ENCODE peak calls at places on chromosomes 1 and 21, in nine cellular contexts. One of them, this sample, is unnamed.

GRCh38 chr1:100943533-100943932 is 47.6 kb downstream of the SLC30A7 start:
- DNase-seq in stimulated activated CD4-positive, alpha-beta T cell treated with anti-CD3 and anti-CD28 coated beads, Interleukin-15, amount 100 ng/mL, for 1 hour: no peak
- DNase-seq in fibroblast of gingiva: no peak
- DNase-seq in stimulated activated CD8-positive, alpha-beta memory T cell treated with anti-CD3 and anti-CD28 coated beads, Interleukin-4, amount 100 ng/mL, for 24 hours: no peak
- DNase-seq in NCI-H460: no peak
- DNase-seq in non-pigmented ciliary epithelial cell: no peak
- DNase-seq in activated CD8-positive, alpha-beta T cell treated with anti-CD3 and anti-CD28 coated beads for 36 hours: no peak
- DNase-seq in T47D: no peak
- DNase-seq in AG09309: no peak
- DNase-seq in this sample: no peak

GRCh38 chr1:17212487-17213121 is 7.7 kb downstream of the PADI1 start:
- DNase-seq in stimulated activated CD4-positive, alpha-beta T cell treated with anti-CD3 and anti-CD28 coated beads, Interleukin-15, amount 100 ng/mL, for 1 hour: peak; percentile 32
- DNase-seq in fibroblast of gingiva: peak; percentile 61
- DNase-seq in stimulated activated CD8-positive, alpha-beta memory T cell treated with anti-CD3 and anti-CD28 coated beads, Interleukin-4, amount 100 ng/mL, for 24 hours: peak; percentile 65
- DNase-seq in NCI-H460: no peak
- DNase-seq in non-pigmented ciliary epithelial cell: no peak
- DNase-seq in activated CD8-positive, alpha-beta T cell treated with anti-CD3 and anti-CD28 coated beads for 36 hours: peak; percentile 89
- DNase-seq in T47D: peak; percentile 29
- DNase-seq in AG09309: peak; percentile 43
- DNase-seq in this sample: no peak

GRCh38 chr21:26717146-26717739 is 128.0 kb downstream of the ADAMTS1 start:
- DNase-seq in stimulated activated CD4-positive, alpha-beta T cell treated with anti-CD3 and anti-CD28 coated beads, Interleukin-15, amount 100 ng/mL, for 1 hour: no peak
- DNase-seq in fibroblast of gingiva: peak; percentile 6
- DNase-seq in stimulated activated CD8-positive, alpha-beta memory T cell treated with anti-CD3 and anti-CD28 coated beads, Interleukin-4, amount 100 ng/mL, for 24 hours: no peak
- DNase-seq in NCI-H460: peak; percentile 8
- DNase-seq in non-pigmented ciliary epithelial cell: no peak
- DNase-seq in activated CD8-positive, alpha-beta T cell treated with anti-CD3 and anti-CD28 coated beads for 36 hours: no peak
- DNase-seq in T47D: peak; percentile 35
- DNase-seq in AG09309: no peak
- DNase-seq in this sample: peak; percentile 63

GRCh38 chr1:85133565-85134159 is 67.2 kb downstream of the SYDE2 start:
- DNase-seq in stimulated activated CD4-positive, alpha-beta T cell treated with anti-CD3 and anti-CD28 coated beads, Interleukin-15, amount 100 ng/mL, for 1 hour: no peak
- DNase-seq in fibroblast of gingiva: no peak
- DNase-seq in stimulated activated CD8-positive, alpha-beta memory T cell treated with anti-CD3 and anti-CD28 coated beads, Interleukin-4, amount 100 ng/mL, for 24 hours: no peak
- DNase-seq in NCI-H460: no peak
- DNase-seq in non-pigmented ciliary epithelial cell: no peak
- DNase-seq in activated CD8-positive, alpha-beta T cell treated with anti-CD3 and anti-CD28 coated beads for 36 hours: no peak
- DNase-seq in T47D: no peak
- DNase-seq in AG09309: no peak
- DNase-seq in this sample: no peak

GRCh38 chr1:155285063-155285462 is 7.8 kb downstream of the HCN3 start:
- DNase-seq in stimulated activated CD4-positive, alpha-beta T cell treated with anti-CD3 and anti-CD28 coated beads, Interleukin-15, amount 100 ng/mL, for 1 hour: no peak
- DNase-seq in fibroblast of gingiva: no peak
- DNase-seq in stimulated activated CD8-positive, alpha-beta memory T cell treated with anti-CD3 and anti-CD28 coated beads, Interleukin-4, amount 100 ng/mL, for 24 hours: no peak
- DNase-seq in NCI-H460: no peak
- DNase-seq in non-pigmented ciliary epithelial cell: no peak
- DNase-seq in activated CD8-positive, alpha-beta T cell treated with anti-CD3 and anti-CD28 coated beads for 36 hours: no peak
- DNase-seq in T47D: no peak
- DNase-seq in AG09309: no peak
- DNase-seq in this sample: no peak

GRCh38 chr1:6358757-6359567 is 34.6 kb downstream of the ACOT7 start:
- DNase-seq in stimulated activated CD4-positive, alpha-beta T cell treated with anti-CD3 and anti-CD28 coated beads, Interleukin-15, amount 100 ng/mL, for 1 hour: no peak
- DNase-seq in fibroblast of gingiva: peak; percentile 64
- DNase-seq in stimulated activated CD8-positive, alpha-beta memory T cell treated with anti-CD3 and anti-CD28 coated beads, Interleukin-4, amount 100 ng/mL, for 24 hours: no peak
- DNase-seq in NCI-H460: no peak
- DNase-seq in non-pigmented ciliary epithelial cell: no peak
- DNase-seq in activated CD8-positive, alpha-beta T cell treated with anti-CD3 and anti-CD28 coated beads for 36 hours: peak; percentile 71
- DNase-seq in T47D: peak; percentile 37
- DNase-seq in AG09309: no peak
- DNase-seq in this sample: peak; percentile 77

GRCh38 chr1:166603296-166603695 is 236.0 kb upstream of the POGK start:
- DNase-seq in stimulated activated CD4-positive, alpha-beta T cell treated with anti-CD3 and anti-CD28 coated beads, Interleukin-15, amount 100 ng/mL, for 1 hour: no peak
- DNase-seq in fibroblast of gingiva: no peak
- DNase-seq in stimulated activated CD8-positive, alpha-beta memory T cell treated with anti-CD3 and anti-CD28 coated beads, Interleukin-4, amount 100 ng/mL, for 24 hours: no peak
- DNase-seq in NCI-H460: no peak
- DNase-seq in non-pigmented ciliary epithelial cell: no peak
- DNase-seq in activated CD8-positive, alpha-beta T cell treated with anti-CD3 and anti-CD28 coated beads for 36 hours: no peak
- DNase-seq in T47D: peak; percentile 57
- DNase-seq in AG09309: no peak
- DNase-seq in this sample: no peak

GRCh38 chr1:186806477-186806876 is 22.3 kb upstream of the PLA2G4A start:
- DNase-seq in stimulated activated CD4-positive, alpha-beta T cell treated with anti-CD3 and anti-CD28 coated beads, Interleukin-15, amount 100 ng/mL, for 1 hour: no peak
- DNase-seq in fibroblast of gingiva: no peak
- DNase-seq in stimulated activated CD8-positive, alpha-beta memory T cell treated with anti-CD3 and anti-CD28 coated beads, Interleukin-4, amount 100 ng/mL, for 24 hours: no peak
- DNase-seq in NCI-H460: peak; percentile 50
- DNase-seq in non-pigmented ciliary epithelial cell: no peak
- DNase-seq in activated CD8-positive, alpha-beta T cell treated with anti-CD3 and anti-CD28 coated beads for 36 hours: peak; percentile 6
- DNase-seq in T47D: peak; percentile 66
- DNase-seq in AG09309: no peak
- DNase-seq in this sample: peak; percentile 56

GRCh38 chr1:59124166-59124565 is 172.7 kb upstream of the FGGY start:
- DNase-seq in stimulated activated CD4-positive, alpha-beta T cell treated with anti-CD3 and anti-CD28 coated beads, Interleukin-15, amount 100 ng/mL, for 1 hour: no peak
- DNase-seq in fibroblast of gingiva: peak; percentile 22
- DNase-seq in stimulated activated CD8-positive, alpha-beta memory T cell treated with anti-CD3 and anti-CD28 coated beads, Interleukin-4, amount 100 ng/mL, for 24 hours: no peak
- DNase-seq in NCI-H460: no peak
- DNase-seq in non-pigmented ciliary epithelial cell: no peak
- DNase-seq in activated CD8-positive, alpha-beta T cell treated with anti-CD3 and anti-CD28 coated beads for 36 hours: no peak
- DNase-seq in T47D: no peak
- DNase-seq in AG09309: no peak
- DNase-seq in this sample: no peak

GRCh38 chr1:109659145-109659544 is 3.2 kb downstream of the GSTM4 start:
- DNase-seq in stimulated activated CD4-positive, alpha-beta T cell treated with anti-CD3 and anti-CD28 coated beads, Interleukin-15, amount 100 ng/mL, for 1 hour: no peak
- DNase-seq in fibroblast of gingiva: no peak
- DNase-seq in stimulated activated CD8-positive, alpha-beta memory T cell treated with anti-CD3 and anti-CD28 coated beads, Interleukin-4, amount 100 ng/mL, for 24 hours: no peak
- DNase-seq in NCI-H460: no peak
- DNase-seq in non-pigmented ciliary epithelial cell: no peak
- DNase-seq in activated CD8-positive, alpha-beta T cell treated with anti-CD3 and anti-CD28 coated beads for 36 hours: no peak
- DNase-seq in T47D: no peak
- DNase-seq in AG09309: no peak
- DNase-seq in this sample: no peak

GRCh38 chr1:54461731-54462596 is 55.8 kb upstream of the SSBP3 start:
- DNase-seq in stimulated activated CD4-positive, alpha-beta T cell treated with anti-CD3 and anti-CD28 coated beads, Interleukin-15, amount 100 ng/mL, for 1 hour: no peak
- DNase-seq in fibroblast of gingiva: no peak
- DNase-seq in stimulated activated CD8-positive, alpha-beta memory T cell treated with anti-CD3 and anti-CD28 coated beads, Interleukin-4, amount 100 ng/mL, for 24 hours: no peak
- DNase-seq in NCI-H460: no peak
- DNase-seq in non-pigmented ciliary epithelial cell: no peak
- DNase-seq in activated CD8-positive, alpha-beta T cell treated with anti-CD3 and anti-CD28 coated beads for 36 hours: no peak
- DNase-seq in T47D: no peak
- DNase-seq in AG09309: no peak
- DNase-seq in this sample: peak; percentile 10

GRCh38 chr1:162357681-162358266 is 18.9 kb downstream of the SPATA46 start:
- DNase-seq in stimulated activated CD4-positive, alpha-beta T cell treated with anti-CD3 and anti-CD28 coated beads, Interleukin-15, amount 100 ng/mL, for 1 hour: no peak
- DNase-seq in fibroblast of gingiva: peak; percentile 50
- DNase-seq in stimulated activated CD8-positive, alpha-beta memory T cell treated with anti-CD3 and anti-CD28 coated beads, Interleukin-4, amount 100 ng/mL, for 24 hours: no peak
- DNase-seq in NCI-H460: peak; percentile 39
- DNase-seq in non-pigmented ciliary epithelial cell: no peak
- DNase-seq in activated CD8-positive, alpha-beta T cell treated with anti-CD3 and anti-CD28 coated beads for 36 hours: no peak
- DNase-seq in T47D: peak; percentile 70
- DNase-seq in AG09309: peak; percentile 16
- DNase-seq in this sample: peak; percentile 90

GRCh38 chr1:59360170-59360569 is 63.3 kb downstream of the FGGY start:
- DNase-seq in stimulated activated CD4-positive, alpha-beta T cell treated with anti-CD3 and anti-CD28 coated beads, Interleukin-15, amount 100 ng/mL, for 1 hour: no peak
- DNase-seq in fibroblast of gingiva: peak; percentile 44
- DNase-seq in stimulated activated CD8-positive, alpha-beta memory T cell treated with anti-CD3 and anti-CD28 coated beads, Interleukin-4, amount 100 ng/mL, for 24 hours: no peak
- DNase-seq in NCI-H460: no peak
- DNase-seq in non-pigmented ciliary epithelial cell: peak; percentile 48
- DNase-seq in activated CD8-positive, alpha-beta T cell treated with anti-CD3 and anti-CD28 coated beads for 36 hours: no peak
- DNase-seq in T47D: no peak
- DNase-seq in AG09309: peak; percentile 55
- DNase-seq in this sample: no peak

GRCh38 chr1:34213976-34214375 is 37.3 kb downstream of the C1orf94 start:
- DNase-seq in stimulated activated CD4-positive, alpha-beta T cell treated with anti-CD3 and anti-CD28 coated beads, Interleukin-15, amount 100 ng/mL, for 1 hour: no peak
- DNase-seq in fibroblast of gingiva: no peak
- DNase-seq in stimulated activated CD8-positive, alpha-beta memory T cell treated with anti-CD3 and anti-CD28 coated beads, Interleukin-4, amount 100 ng/mL, for 24 hours: no peak
- DNase-seq in NCI-H460: no peak
- DNase-seq in non-pigmented ciliary epithelial cell: no peak
- DNase-seq in activated CD8-positive, alpha-beta T cell treated with anti-CD3 and anti-CD28 coated beads for 36 hours: no peak
- DNase-seq in T47D: no peak
- DNase-seq in AG09309: no peak
- DNase-seq in this sample: no peak

GRCh38 chr1:113912594-113913311 is 7.6 kb downstream of the DCLRE1B start:
- DNase-seq in stimulated activated CD4-positive, alpha-beta T cell treated with anti-CD3 and anti-CD28 coated beads, Interleukin-15, amount 100 ng/mL, for 1 hour: no peak
- DNase-seq in fibroblast of gingiva: peak; percentile 74
- DNase-seq in stimulated activated CD8-positive, alpha-beta memory T cell treated with anti-CD3 and anti-CD28 coated beads, Interleukin-4, amount 100 ng/mL, for 24 hours: no peak
- DNase-seq in NCI-H460: no peak
- DNase-seq in non-pigmented ciliary epithelial cell: no peak
- DNase-seq in activated CD8-positive, alpha-beta T cell treated with anti-CD3 and anti-CD28 coated beads for 36 hours: no peak
- DNase-seq in T47D: no peak
- DNase-seq in AG09309: no peak
- DNase-seq in this sample: no peak

GRCh38 chr1:239739919-239740318 is 351.8 kb upstream of the FMN2 start:
- DNase-seq in stimulated activated CD4-positive, alpha-beta T cell treated with anti-CD3 and anti-CD28 coated beads, Interleukin-15, amount 100 ng/mL, for 1 hour: no peak
- DNase-seq in fibroblast of gingiva: no peak
- DNase-seq in stimulated activated CD8-positive, alpha-beta memory T cell treated with anti-CD3 and anti-CD28 coated beads, Interleukin-4, amount 100 ng/mL, for 24 hours: no peak
- DNase-seq in NCI-H460: no peak
- DNase-seq in non-pigmented ciliary epithelial cell: no peak
- DNase-seq in activated CD8-positive, alpha-beta T cell treated with anti-CD3 and anti-CD28 coated beads for 36 hours: no peak
- DNase-seq in T47D: no peak
- DNase-seq in AG09309: no peak
- DNase-seq in this sample: no peak

GRCh38 chr1:167033646-167034045 is 44.6 kb downstream of the MAEL start:
- DNase-seq in stimulated activated CD4-positive, alpha-beta T cell treated with anti-CD3 and anti-CD28 coated beads, Interleukin-15, amount 100 ng/mL, for 1 hour: no peak
- DNase-seq in fibroblast of gingiva: no peak
- DNase-seq in stimulated activated CD8-positive, alpha-beta memory T cell treated with anti-CD3 and anti-CD28 coated beads, Interleukin-4, amount 100 ng/mL, for 24 hours: no peak
- DNase-seq in NCI-H460: no peak
- DNase-seq in non-pigmented ciliary epithelial cell: no peak
- DNase-seq in activated CD8-positive, alpha-beta T cell treated with anti-CD3 and anti-CD28 coated beads for 36 hours: no peak
- DNase-seq in T47D: no peak
- DNase-seq in AG09309: no peak
- DNase-seq in this sample: no peak

GRCh38 chr1:73100216-73100615 is 817.9 kb upstream of the NEGR1 start:
- DNase-seq in stimulated activated CD4-positive, alpha-beta T cell treated with anti-CD3 and anti-CD28 coated beads, Interleukin-15, amount 100 ng/mL, for 1 hour: no peak
- DNase-seq in fibroblast of gingiva: no peak
- DNase-seq in stimulated activated CD8-positive, alpha-beta memory T cell treated with anti-CD3 and anti-CD28 coated beads, Interleukin-4, amount 100 ng/mL, for 24 hours: no peak
- DNase-seq in NCI-H460: no peak
- DNase-seq in non-pigmented ciliary epithelial cell: no peak
- DNase-seq in activated CD8-positive, alpha-beta T cell treated with anti-CD3 and anti-CD28 coated beads for 36 hours: no peak
- DNase-seq in T47D: peak; percentile 36
- DNase-seq in AG09309: no peak
- DNase-seq in this sample: no peak

GRCh38 chr21:38599381-38599975 is 101.2 kb upstream of the ERG start:
- DNase-seq in stimulated activated CD4-positive, alpha-beta T cell treated with anti-CD3 and anti-CD28 coated beads, Interleukin-15, amount 100 ng/mL, for 1 hour: no peak
- DNase-seq in fibroblast of gingiva: no peak
- DNase-seq in stimulated activated CD8-positive, alpha-beta memory T cell treated with anti-CD3 and anti-CD28 coated beads, Interleukin-4, amount 100 ng/mL, for 24 hours: no peak
- DNase-seq in NCI-H460: no peak
- DNase-seq in non-pigmented ciliary epithelial cell: no peak
- DNase-seq in activated CD8-positive, alpha-beta T cell treated with anti-CD3 and anti-CD28 coated beads for 36 hours: no peak
- DNase-seq in T47D: no peak
- DNase-seq in AG09309: no peak
- DNase-seq in this sample: no peak

GRCh38 chr1:4595341-4596225 is 58.8 kb upstream of the AJAP1 start:
- DNase-seq in stimulated activated CD4-positive, alpha-beta T cell treated with anti-CD3 and anti-CD28 coated beads, Interleukin-15, amount 100 ng/mL, for 1 hour: no peak
- DNase-seq in fibroblast of gingiva: no peak
- DNase-seq in stimulated activated CD8-positive, alpha-beta memory T cell treated with anti-CD3 and anti-CD28 coated beads, Interleukin-4, amount 100 ng/mL, for 24 hours: no peak
- DNase-seq in NCI-H460: no peak
- DNase-seq in non-pigmented ciliary epithelial cell: no peak
- DNase-seq in activated CD8-positive, alpha-beta T cell treated with anti-CD3 and anti-CD28 coated beads for 36 hours: no peak
- DNase-seq in T47D: no peak
- DNase-seq in AG09309: no peak
- DNase-seq in this sample: no peak

GRCh38 chr1:6745073-6745472 is 40.2 kb upstream of the CAMTA1 start:
- DNase-seq in stimulated activated CD4-positive, alpha-beta T cell treated with anti-CD3 and anti-CD28 coated beads, Interleukin-15, amount 100 ng/mL, for 1 hour: no peak
- DNase-seq in fibroblast of gingiva: no peak
- DNase-seq in stimulated activated CD8-positive, alpha-beta memory T cell treated with anti-CD3 and anti-CD28 coated beads, Interleukin-4, amount 100 ng/mL, for 24 hours: no peak
- DNase-seq in NCI-H460: no peak
- DNase-seq in non-pigmented ciliary epithelial cell: no peak
- DNase-seq in activated CD8-positive, alpha-beta T cell treated with anti-CD3 and anti-CD28 coated beads for 36 hours: peak; percentile 56
- DNase-seq in T47D: no peak
- DNase-seq in AG09309: no peak
- DNase-seq in this sample: no peak

GRCh38 chr1:234310460-234310817 is 62.8 kb upstream of the COA6 start:
- DNase-seq in stimulated activated CD4-positive, alpha-beta T cell treated with anti-CD3 and anti-CD28 coated beads, Interleukin-15, amount 100 ng/mL, for 1 hour: no peak
- DNase-seq in fibroblast of gingiva: no peak
- DNase-seq in stimulated activated CD8-positive, alpha-beta memory T cell treated with anti-CD3 and anti-CD28 coated beads, Interleukin-4, amount 100 ng/mL, for 24 hours: no peak
- DNase-seq in NCI-H460: no peak
- DNase-seq in non-pigmented ciliary epithelial cell: no peak
- DNase-seq in activated CD8-positive, alpha-beta T cell treated with anti-CD3 and anti-CD28 coated beads for 36 hours: no peak
- DNase-seq in T47D: no peak
- DNase-seq in AG09309: no peak
- DNase-seq in this sample: no peak

GRCh38 chr1:208829601-208830000 is 585.4 kb upstream of the PLXNA2 start:
- DNase-seq in stimulated activated CD4-positive, alpha-beta T cell treated with anti-CD3 and anti-CD28 coated beads, Interleukin-15, amount 100 ng/mL, for 1 hour: no peak
- DNase-seq in fibroblast of gingiva: peak; percentile 50
- DNase-seq in stimulated activated CD8-positive, alpha-beta memory T cell treated with anti-CD3 and anti-CD28 coated beads, Interleukin-4, amount 100 ng/mL, for 24 hours: no peak
- DNase-seq in NCI-H460: no peak
- DNase-seq in non-pigmented ciliary epithelial cell: no peak
- DNase-seq in activated CD8-positive, alpha-beta T cell treated with anti-CD3 and anti-CD28 coated beads for 36 hours: no peak
- DNase-seq in T47D: no peak
- DNase-seq in AG09309: no peak
- DNase-seq in this sample: no peak

GRCh38 chr1:220950576-220950975 is 71.3 kb downstream of the HLX start:
- DNase-seq in stimulated activated CD4-positive, alpha-beta T cell treated with anti-CD3 and anti-CD28 coated beads, Interleukin-15, amount 100 ng/mL, for 1 hour: no peak
- DNase-seq in fibroblast of gingiva: no peak
- DNase-seq in stimulated activated CD8-positive, alpha-beta memory T cell treated with anti-CD3 and anti-CD28 coated beads, Interleukin-4, amount 100 ng/mL, for 24 hours: no peak
- DNase-seq in NCI-H460: no peak
- DNase-seq in non-pigmented ciliary epithelial cell: no peak
- DNase-seq in activated CD8-positive, alpha-beta T cell treated with anti-CD3 and anti-CD28 coated beads for 36 hours: no peak
- DNase-seq in T47D: no peak
- DNase-seq in AG09309: no peak
- DNase-seq in this sample: no peak

GRCh38 chr1:202578001-202578500 is 132.2 kb downstream of the SYT2 start:
- DNase-seq in stimulated activated CD4-positive, alpha-beta T cell treated with anti-CD3 and anti-CD28 coated beads, Interleukin-15, amount 100 ng/mL, for 1 hour: no peak
- DNase-seq in fibroblast of gingiva: no peak
- DNase-seq in stimulated activated CD8-positive, alpha-beta memory T cell treated with anti-CD3 and anti-CD28 coated beads, Interleukin-4, amount 100 ng/mL, for 24 hours: no peak
- DNase-seq in NCI-H460: no peak
- DNase-seq in non-pigmented ciliary epithelial cell: no peak
- DNase-seq in activated CD8-positive, alpha-beta T cell treated with anti-CD3 and anti-CD28 coated beads for 36 hours: no peak
- DNase-seq in T47D: no peak
- DNase-seq in AG09309: no peak
- DNase-seq in this sample: no peak

GRCh38 chr1:180544050-180544449 is 14.7 kb upstream of the OVAAL start:
- DNase-seq in stimulated activated CD4-positive, alpha-beta T cell treated with anti-CD3 and anti-CD28 coated beads, Interleukin-15, amount 100 ng/mL, for 1 hour: no peak
- DNase-seq in fibroblast of gingiva: no peak
- DNase-seq in stimulated activated CD8-positive, alpha-beta memory T cell treated with anti-CD3 and anti-CD28 coated beads, Interleukin-4, amount 100 ng/mL, for 24 hours: no peak
- DNase-seq in NCI-H460: no peak
- DNase-seq in non-pigmented ciliary epithelial cell: no peak
- DNase-seq in activated CD8-positive, alpha-beta T cell treated with anti-CD3 and anti-CD28 coated beads for 36 hours: no peak
- DNase-seq in T47D: no peak
- DNase-seq in AG09309: no peak
- DNase-seq in this sample: no peak